ENCODE peak calls at places on chromosomes 11 and 22, in ten cellular contexts. T, P, N, Q, I, G, U, C, Y and J are unnamed samples. For H3K36me3, the result is how much of the 10 kb centered on the place peaks cover.

GRCh38 chr11:17642980-17643379 is 76.4 kb upstream of the MYOD1 start:
- DNase-seq in T (no peak), P (no peak), N (no peak), Q (no peak), I (no peak), G (no peak), U (no peak), C (no peak), Y (no peak), J (no peak)

GRCh38 chr11:120914021-120914420 is 109.9 kb upstream of the TBCEL start:
- DNase-seq in T (no peak), P (no peak), N (no peak), Q (no peak), I (no peak), G (no peak), U (no peak), C (no peak), Y (no peak), J (no peak)

GRCh38 chr11:15909937-15910598 is 446.3 kb downstream of the SOX6 start:
- DNase-seq in T (peak), P (no peak), N (no peak), Q (no peak), I (no peak), G (no peak), U (no peak), C (peak), Y (no peak), J (no peak)

GRCh38 chr11:119363081-119363861 is 16.8 kb upstream of the MFRP start:
- DNase-seq in T (peak), P (no peak), N (no peak), Q (peak), I (no peak), G (no peak), U (no peak), C (no peak), Y (no peak), J (no peak)

GRCh38 chr11:109527496-109527895 is 105.5 kb downstream of the C11orf87 start:
- DNase-seq in T (no peak), P (no peak), N (no peak), Q (no peak), I (no peak), G (no peak), U (no peak), C (no peak), Y (no peak), J (no peak)

GRCh38 chr22:45179276-45180049 is 15.7 kb downstream of the NUP50 start:
- DNase-seq in T (no peak), P (no peak), N (no peak), Q (no peak), I (no peak), G (no peak), U (no peak), C (no peak), Y (no peak), J (no peak)

GRCh38 chr22:31211862-31212730 is at the start of gene LIMK2:
- DNase-seq in T (peak), P (peak), N (peak), Q (peak), I (peak), G (peak), U (peak), C (peak), Y (peak), J (peak)

GRCh38 chr22:32695451-32695891 is 106.0 kb upstream of the TIMP3 start:
- DNase-seq in T (no peak), P (no peak), N (no peak), Q (no peak), I (no peak), G (no peak), U (peak), C (peak), Y (no peak), J (no peak)

GRCh38 chr22:36196254-36197064 is 5.2 kb downstream of the APOL4 start:
- DNase-seq in T (peak), P (no peak), N (no peak), Q (no peak), I (no peak), G (no peak), U (no peak), C (no peak), Y (no peak), J (no peak)

GRCh38 chr11:91178366-91178765 is 955.5 kb upstream of the CHORDC1 start:
- DNase-seq in T (no peak), P (no peak), N (no peak), Q (no peak), I (no peak), G (no peak), U (no peak), C (no peak), Y (no peak), J (no peak)

GRCh38 chr22:49077036-49077393 is 750.7 kb downstream of the BRD1 start:
- DNase-seq in T (no peak), P (no peak), N (no peak), Q (no peak), I (no peak), G (no peak), U (no peak), C (no peak), Y (no peak), J (no peak)

GRCh38 chr11:27563201-27563600 is 56.6 kb upstream of the LIN7C start:
- DNase-seq in T (no peak), P (no peak), N (no peak), Q (no peak), I (no peak), G (no peak), U (no peak), C (no peak), Y (no peak), J (no peak)

GRCh38 chr22:46293591-46294260 is 2.9 kb upstream of the GTSE1 start:
- DNase-seq in T (no peak), P (no peak), N (no peak), Q (peak), I (no peak), G (no peak), U (no peak), C (no peak), Y (no peak), J (peak)

GRCh38 chr11:565921-566509 is 5.2 kb downstream of the RASSF7 start:
- DNase-seq in T (peak), P (no peak), N (no peak), Q (no peak), I (no peak), G (no peak), U (no peak), C (peak), Y (no peak), J (no peak)

GRCh38 chr11:562046-562645 is 1.4 kb downstream of the RASSF7 start:
- DNase-seq in T (no peak), P (no peak), N (no peak), Q (no peak), I (no peak), G (no peak), U (no peak), C (peak), Y (no peak), J (no peak)

GRCh38 chr11:561148-562003 is 606 bp downstream of the RASSF7 start:
- DNase-seq in T (peak), P (no peak), N (no peak), Q (peak), I (no peak), G (no peak), U (peak), C (peak), Y (no peak), J (peak)

GRCh38 chr11:563066-563811 is 2.5 kb downstream of the RASSF7 start:
- DNase-seq in T (no peak), P (no peak), N (no peak), Q (no peak), I (no peak), G (no peak), U (no peak), C (peak), Y (no peak), J (peak)

GRCh38 chr11:563812-564578 is 3.2 kb downstream of the RASSF7 start:
- DNase-seq in T (no peak), P (no peak), N (no peak), Q (no peak), I (no peak), G (no peak), U (no peak), C (peak), Y (no peak), J (no peak)
- H3K36me3 ChIP-seq in T (under half), P (under half), N (under half), Q (under half), I (under half), G (under half), U (under half), C (under half), Y (under half), J (under half)

GRCh38 chr11:64656797-64657196 is 65.8 kb downstream of the SLC22A12 start:
- DNase-seq in T (peak), P (peak), N (peak), Q (no peak), I (no peak), G (no peak), U (no peak), C (peak), Y (no peak), J (no peak)
- H3K36me3 ChIP-seq in T (under half), P (under half), N (under half), Q (under half), I (under half), G (under half), U (under half), C (under half), Y (under half), J (under half)

DNA sequence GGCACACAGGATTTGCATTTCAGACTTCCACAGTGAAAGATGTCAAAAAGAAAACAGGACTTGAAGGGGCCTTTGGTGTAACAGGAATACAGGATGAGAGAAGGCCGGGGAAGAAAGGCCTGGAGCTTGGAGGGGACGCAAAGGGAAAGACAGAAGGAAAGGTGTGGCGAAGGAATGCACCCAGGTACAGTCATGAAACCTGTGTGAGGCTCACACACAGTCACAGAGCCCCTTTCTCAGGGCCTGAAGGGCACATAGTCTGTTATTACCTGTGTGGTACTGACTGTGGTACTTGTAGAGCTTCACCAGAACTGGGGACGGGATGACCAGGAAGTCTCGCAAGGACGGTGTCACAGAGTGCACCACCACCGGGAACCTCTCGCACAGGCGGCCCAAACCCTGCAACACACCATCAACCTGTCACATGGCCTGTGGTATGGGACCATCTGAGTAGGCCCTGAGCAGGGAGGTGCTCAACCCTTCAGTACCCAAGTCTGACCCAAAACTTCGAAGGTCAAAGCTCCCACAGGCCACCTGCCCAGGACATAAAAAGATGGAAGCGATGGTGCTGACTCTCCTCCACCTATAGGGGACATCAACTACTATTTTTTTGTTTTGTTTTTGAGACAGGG is 29.1 kb downstream of the SERPIND1 start:
- DNase-seq in T (no peak), P (no peak), N (no peak), Q (no peak), I (no peak), G (no peak), U (no peak), C (no peak), Y (no peak), J (no peak)
- H3K36me3 ChIP-seq in T (half or more), P (under half), N (half or more), Q (under half), I (half or more), G (half or more), U (under half), C (under half), Y (under half), J (half or more)

GRCh38 chr11:83662494-83662893 is 376.3 kb upstream of the CCDC90B start:
- DNase-seq in T (no peak), P (no peak), N (no peak), Q (no peak), I (no peak), G (no peak), U (no peak), C (no peak), Y (no peak), J (no peak)

GRCh38 chr11:83659466-83659865 is 373.3 kb upstream of the CCDC90B start:
- DNase-seq in T (no peak), P (peak), N (peak), Q (no peak), I (no peak), G (no peak), U (no peak), C (no peak), Y (no peak), J (no peak)

GRCh38 chr11:83661491-83662350 is 375.6 kb upstream of the CCDC90B start:
- DNase-seq in T (no peak), P (no peak), N (no peak), Q (no peak), I (no peak), G (no peak), U (no peak), C (no peak), Y (no peak), J (no peak)

GRCh38 chr11:83655996-83656395 is 369.8 kb upstream of the CCDC90B start:
- DNase-seq in T (no peak), P (no peak), N (no peak), Q (no peak), I (no peak), G (no peak), U (no peak), C (no peak), Y (no peak), J (no peak)

GRCh38 chr11:83656931-83657330 is 370.8 kb upstream of the CCDC90B start:
- DNase-seq in T (no peak), P (no peak), N (no peak), Q (no peak), I (no peak), G (no peak), U (no peak), C (no peak), Y (no peak), J (no peak)
- H3K36me3 ChIP-seq in T (under half), P (under half), N (under half), Q (under half), I (under half), G (under half), U (under half), C (under half), Y (under half), J (under half)

GRCh38 chr11:112221263-112221835 is 4.9 kb upstream of the PTS start:
- DNase-seq in T (no peak), P (no peak), N (no peak), Q (no peak), I (no peak), G (no peak), U (no peak), C (no peak), Y (no peak), J (no peak)

GRCh38 chr11:112223754-112224532 is 2.3 kb upstream of the PTS start:
- DNase-seq in T (no peak), P (no peak), N (no peak), Q (no peak), I (no peak), G (no peak), U (no peak), C (no peak), Y (no peak), J (no peak)

GRCh38 chr11:112222303-112222702 is 3.9 kb upstream of the PTS start:
- DNase-seq in T (no peak), P (no peak), N (no peak), Q (no peak), I (no peak), G (no peak), U (no peak), C (no peak), Y (no peak), J (no peak)

GRCh38 chr11:112225753-112226061 is 521 bp upstream of the PTS start:
- DNase-seq in T (no peak), P (no peak), N (no peak), Q (no peak), I (no peak), G (no peak), U (no peak), C (no peak), Y (no peak), J (no peak)

DNA sequence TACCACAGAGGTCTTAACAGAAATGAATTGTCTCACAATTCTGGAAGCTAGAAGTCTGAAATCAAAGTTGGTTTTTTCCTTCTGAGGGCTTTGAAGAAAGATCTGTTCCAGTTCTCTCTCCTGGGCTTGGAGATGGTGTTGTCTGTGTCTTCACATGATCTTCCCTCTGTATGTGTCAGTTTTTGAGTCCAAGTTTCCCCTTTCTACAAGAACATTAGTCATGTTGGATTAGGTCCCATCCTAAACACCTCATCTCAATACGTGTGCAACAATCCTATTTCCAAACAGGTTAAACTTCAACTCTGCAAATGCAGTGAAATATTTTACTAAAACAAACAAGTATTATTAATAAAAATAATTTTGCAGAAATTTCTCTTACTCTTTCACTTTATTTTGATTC is 3.1 kb upstream of the PTS start:
- DNase-seq in T (no peak), P (no peak), N (no peak), Q (no peak), I (no peak), G (no peak), U (no peak), C (no peak), Y (no peak), J (no peak)
- H3K36me3 ChIP-seq in T (under half), P (under half), N (under half), Q (under half), I (under half), G (under half), U (under half), C (under half), Y (under half), J (under half)

GRCh38 chr11:59196777-59197176 is 15.9 kb downstream of the MPEG1 start:
- DNase-seq in T (no peak), P (no peak), N (no peak), Q (no peak), I (no peak), G (no peak), U (no peak), C (no peak), Y (no peak), J (no peak)
- H3K36me3 ChIP-seq in T (half or more), P (under half), N (under half), Q (under half), I (under half), G (under half), U (under half), C (under half), Y (under half), J (under half)